ENCODE peak calls at places on chromosome 19, in four cellular contexts. Q is mesendoderm, N is trophoblast cell, O is H9. G is an unnamed sample.
A peak's percentile ranks its signal among the peaks of the same experiment; 100 is the strongest.

GRCh38 chr19:50702870-50703829 is 16.5 kb downstream of the SHANK1 start:
- DNase-seq in Q (no peak), N (no peak), O (no peak), G (no peak)

GRCh38 chr19:50500060-50500752 is 10.8 kb downstream of the JOSD2 start:
- DNase-seq in Q (peak; percentile 61), N (no peak), O (peak; percentile 63), G (peak; percentile 24)

GRCh38 chr19:48717059-48717395 is 2.5 kb downstream of the MAMSTR start:
- DNase-seq in Q (no peak), N (no peak), O (no peak), G (no peak)

GRCh38 chr19:29421186-29421525 is 104.6 kb upstream of the VSTM2B start:
- DNase-seq in Q (no peak), N (no peak), O (no peak), G (no peak)

GRCh38 chr19:4559569-4559968 is at the start of gene SEMA6B:
- DNase-seq in Q (no peak), N (peak; percentile 41), O (no peak), G (peak; percentile 29)

GRCh38 chr19:16168465-16169081 is 4.8 kb downstream of the CIB3 start:
- DNase-seq in Q (peak; percentile 11), N (no peak), O (no peak), G (peak; percentile 7)

GRCh38 chr19:56111601-56112312 is 9.3 kb downstream of the ZNF787 start:
- DNase-seq in Q (no peak), N (peak; percentile 38), O (no peak), G (no peak)

GRCh38 chr19:10655457-10656312 is 1.5 kb downstream of the ILF3 start:
- DNase-seq in Q (peak; percentile 79), N (peak; percentile 76), O (no peak), G (peak; percentile 81)

DNA sequence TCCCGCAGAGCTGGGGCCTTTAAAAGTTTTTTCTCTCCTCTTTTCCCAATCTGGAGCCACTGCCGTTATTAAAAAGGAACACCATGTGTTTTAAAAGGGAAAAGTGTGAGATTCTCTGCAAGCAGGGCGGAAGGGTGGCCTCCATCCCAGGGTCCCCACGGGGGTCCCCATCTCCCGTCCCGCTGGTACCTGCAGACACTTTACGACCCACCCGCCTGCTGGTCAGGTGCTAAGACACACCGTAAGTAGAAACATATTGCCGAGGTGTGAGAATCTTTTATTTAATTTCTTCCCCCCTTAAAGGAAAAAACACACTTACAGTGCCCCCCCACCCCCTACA is 1.8 kb downstream of the CRLF1 start:
- DNase-seq in Q (no peak), N (no peak), O (no peak), G (no peak)
- H2AK5ac ChIP-seq in Q (no peak overlapping the region), N (no peak overlapping the region), O (no peak overlapping the region), G (no peak overlapping the region)

GRCh38 chr19:6740589-6741348 is 1.3 kb downstream of the TRIP10 start:
- DNase-seq in Q (peak; percentile 62), N (peak; percentile 34), O (peak; percentile 69), G (peak; percentile 55)

GRCh38 chr19:6745965-6746364 is 6.5 kb downstream of the TRIP10 start:
- DNase-seq in Q (no peak), N (no peak), O (no peak), G (no peak)

GRCh38 chr19:6743714-6744380 is 4.4 kb downstream of the TRIP10 start:
- DNase-seq in Q (no peak), N (no peak), O (no peak), G (peak; percentile 35)

GRCh38 chr19:6743071-6743470 is 3.6 kb downstream of the TRIP10 start:
- DNase-seq in Q (peak; percentile 51), N (peak; percentile 67), O (no peak), G (no peak)

GRCh38 chr19:6744381-6745288 is 5.2 kb downstream of the TRIP10 start:
- DNase-seq in Q (peak; percentile 67), N (peak; percentile 73), O (no peak), G (peak; percentile 76)
- H3K27ac ChIP-seq in Q (peak overlapping the region; percentile 7), N (peak overlapping the region; percentile 65), O (no peak overlapping the region), G (peak overlapping the region; percentile 92)

DNA sequence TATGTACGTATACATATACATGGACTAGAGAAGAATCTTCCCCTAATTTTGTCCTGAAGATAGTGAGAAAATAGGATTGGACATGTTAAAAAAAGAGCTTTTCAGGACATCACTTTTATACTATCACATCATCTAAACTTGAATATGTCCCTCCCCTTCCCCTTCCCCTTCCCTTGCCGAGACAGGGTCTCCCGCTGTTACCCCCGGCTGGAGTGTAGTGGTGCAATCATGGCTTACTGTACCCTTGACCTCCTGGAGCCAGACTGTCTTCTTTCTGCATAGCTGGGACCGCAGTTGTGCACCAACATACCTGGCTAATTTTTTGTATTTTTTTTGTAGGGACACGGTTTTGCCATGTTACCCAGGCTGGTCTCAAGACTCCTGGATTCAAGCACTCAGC is 6.6 kb downstream of the HNRNPM start:
- DNase-seq in Q (no peak), N (no peak), O (no peak), G (no peak)
- H3K4me2 ChIP-seq in Q (no peak overlapping the region), N (no peak overlapping the region), O (no peak overlapping the region), G (peak overlapping the region; percentile 31)

DNA sequence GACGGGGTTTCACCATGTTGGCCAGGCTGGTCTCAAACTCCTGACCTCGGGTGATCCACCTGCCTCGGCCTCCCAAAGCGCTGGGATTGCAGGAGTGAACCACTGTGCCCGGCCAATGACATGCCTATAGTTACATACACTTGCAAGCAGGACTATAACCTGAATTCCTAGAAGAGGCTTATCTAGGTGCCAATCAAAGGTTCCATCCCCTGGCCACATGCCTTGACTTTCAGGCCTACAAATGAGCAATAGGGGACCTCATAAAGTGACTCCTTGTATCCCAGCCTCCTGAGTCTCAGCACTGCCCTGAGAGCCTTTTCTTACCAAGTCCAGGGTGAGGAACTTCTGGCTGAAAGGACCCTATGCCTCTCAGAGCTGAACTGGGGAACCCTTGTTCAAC is 3.9 kb upstream of the LSM4 start:
- DNase-seq in Q (no peak), N (no peak), O (no peak), G (no peak)
- H2AK5ac ChIP-seq in Q (no peak overlapping the region), N (peak overlapping the region; percentile 64), O (no peak overlapping the region), G (no peak overlapping the region)

GRCh38 chr19:18672044-18672451 is 11.4 kb upstream of the CRTC1 start:
- DNase-seq in Q (no peak), N (no peak), O (no peak), G (no peak)
- H3K27ac ChIP-seq in Q (no peak overlapping the region), N (no peak overlapping the region), O (no peak overlapping the region), G (no peak overlapping the region)

DNA sequence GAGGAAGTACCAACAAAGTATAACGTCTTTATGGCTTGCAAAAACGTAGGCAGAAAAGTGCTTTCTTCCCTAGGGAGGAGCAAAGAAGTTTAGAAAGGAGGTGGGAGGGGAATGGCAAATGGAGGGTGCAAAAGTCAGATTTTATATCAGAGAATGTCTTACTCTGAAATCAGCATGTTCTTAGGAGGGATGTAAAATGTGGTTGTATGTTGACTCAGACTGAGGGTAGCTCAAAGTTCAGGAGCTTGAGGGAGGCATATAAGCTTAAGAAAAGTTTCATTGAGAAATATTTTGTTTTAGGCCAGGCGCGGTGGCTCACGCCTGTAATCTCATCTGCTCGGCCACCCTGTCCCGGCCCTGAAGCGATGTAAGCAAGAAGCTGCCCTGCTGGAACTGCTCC is 1.7 kb downstream of the ZNF90 start:
- DNase-seq in Q (no peak), N (no peak), O (no peak), G (peak; percentile 2)
- H3K4me2 ChIP-seq in Q (peak overlapping the region; percentile 63), N (peak overlapping the region; percentile 65), O (peak overlapping the region; percentile 94), G (no peak overlapping the region)

GRCh38 chr19:53647792-53648191 is 16.0 kb downstream of the DPRX start:
- DNase-seq in Q (no peak), N (peak; percentile 59), O (no peak), G (no peak)
- H2AK5ac ChIP-seq in Q (no peak overlapping the region), N (peak overlapping the region; percentile 64), O (no peak overlapping the region), G (no peak overlapping the region)

GRCh38 chr19:42006569-42006968 is 12.5 kb upstream of the ATP1A3 start:
- DNase-seq in Q (no peak), N (no peak), O (no peak), G (no peak)
- H3K27ac ChIP-seq in Q (no peak overlapping the region), N (no peak overlapping the region), O (no peak overlapping the region), G (no peak overlapping the region)

GRCh38 chr19:33052352-33052972 is 12.2 kb downstream of the RHPN2 start:
- DNase-seq in Q (no peak), N (peak; percentile 81), O (no peak), G (peak; percentile 71)

GRCh38 chr19:33048806-33049676 is 15.6 kb downstream of the RHPN2 start:
- DNase-seq in Q (no peak), N (peak; percentile 88), O (no peak), G (no peak)

GRCh38 chr19:33050110-33050509 is 14.6 kb downstream of the RHPN2 start:
- DNase-seq in Q (no peak), N (no peak), O (no peak), G (no peak)

GRCh38 chr19:33055718-33056117 is 9.0 kb downstream of the RHPN2 start:
- DNase-seq in Q (peak; percentile 73), N (peak; percentile 66), O (no peak), G (no peak)

GRCh38 chr19:33054623-33055022 is 10.1 kb downstream of the RHPN2 start:
- DNase-seq in Q (no peak), N (peak; percentile 47), O (no peak), G (no peak)
- H3K4me2 ChIP-seq in Q (no peak overlapping the region), N (no peak overlapping the region), O (no peak overlapping the region), G (no peak overlapping the region)

DNA sequence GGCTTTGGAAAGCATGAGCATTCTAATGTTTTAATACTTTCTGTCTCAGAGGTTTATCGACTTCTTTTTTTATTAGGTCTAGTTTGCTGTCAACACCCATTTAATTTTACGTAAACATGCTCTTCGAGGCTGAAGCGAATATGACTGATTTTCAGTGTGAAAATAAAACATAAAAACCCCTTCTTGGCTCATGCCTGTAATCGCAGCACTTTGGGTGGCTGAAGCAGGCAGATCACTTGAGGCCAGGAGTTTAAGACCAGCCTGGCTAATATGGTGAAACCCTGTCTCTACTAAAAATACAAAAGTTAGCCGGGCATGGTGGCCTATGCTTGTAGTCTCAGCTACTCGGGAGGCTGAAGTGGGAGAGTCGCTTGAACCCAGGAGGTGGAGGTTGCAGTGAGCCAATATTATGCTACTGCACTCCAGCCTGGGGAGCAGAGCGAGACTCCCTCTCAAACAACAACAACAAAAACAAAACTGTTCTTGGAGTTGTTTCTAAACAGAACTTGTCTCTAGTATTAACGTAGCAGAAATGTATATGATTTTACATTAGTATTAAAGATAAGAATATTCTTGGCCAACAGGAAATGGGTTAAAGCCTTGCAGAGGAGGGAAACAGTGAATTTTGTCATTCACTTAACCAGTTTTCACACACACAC is 7.1 kb upstream of the IGFL3 start:
- DNase-seq in Q (no peak), N (no peak), O (no peak), G (no peak)
- H2AK5ac ChIP-seq in Q (no peak overlapping the region), N (no peak overlapping the region), O (no peak overlapping the region), G (peak overlapping the region; percentile 95)